ENCODE peak calls at places on chromosomes 7 and 10, in five cellular contexts. One of them, this sample, is unnamed.

GRCh38 chr7:1103789-1104513 is 16.0 kb downstream of the GPER1 start:
- DNase-seq in GM23248: no peak
- DNase-seq in MM.1S: no peak
- DNase-seq in neural progenitor cell: no peak
- DNase-seq in PC-3: no peak
- DNase-seq in this sample: no peak

GRCh38 chr7:6438427-6438826 is 9.3 kb downstream of the DAGLB start:
- DNase-seq in GM23248: no peak
- DNase-seq in MM.1S: peak; percentile 85
- DNase-seq in neural progenitor cell: no peak
- DNase-seq in PC-3: no peak
- DNase-seq in this sample: no peak

GRCh38 chr10:4316166-4316810 is 509.7 kb upstream of the AKR1E2 start:
- DNase-seq in GM23248: peak; percentile 97
- DNase-seq in MM.1S: no peak
- DNase-seq in neural progenitor cell: no peak
- DNase-seq in PC-3: no peak
- DNase-seq in this sample: no peak

GRCh38 chr10:102434251-102434913 is 2.0 kb upstream of the CUEDC2 start:
- DNase-seq in GM23248: peak; percentile 80
- DNase-seq in MM.1S: no peak
- DNase-seq in neural progenitor cell: no peak
- DNase-seq in PC-3: no peak
- DNase-seq in this sample: no peak

GRCh38 chr7:33642312-33642711 is 263.0 kb upstream of the BMPER start:
- DNase-seq in GM23248: no peak
- DNase-seq in MM.1S: no peak
- DNase-seq in neural progenitor cell: no peak
- DNase-seq in PC-3: no peak
- DNase-seq in this sample: no peak

GRCh38 chr7:38934536-38934935 is 25.5 kb upstream of the VPS41 start:
- DNase-seq in GM23248: no peak
- DNase-seq in MM.1S: no peak
- DNase-seq in neural progenitor cell: peak; percentile 48
- DNase-seq in PC-3: peak; percentile 44
- DNase-seq in this sample: no peak

GRCh38 chr10:91924212-91925021 is 847 bp downstream of the BTAF1 start:
- DNase-seq in GM23248: peak; percentile 59
- DNase-seq in MM.1S: peak; percentile 12
- DNase-seq in neural progenitor cell: no peak
- DNase-seq in PC-3: no peak
- DNase-seq in this sample: peak; percentile 62

GRCh38 chr7:28539289-28539981 is 127.1 kb downstream of the CREB5 start:
- DNase-seq in GM23248: no peak
- DNase-seq in MM.1S: no peak
- DNase-seq in neural progenitor cell: no peak
- DNase-seq in PC-3: no peak
- DNase-seq in this sample: no peak

GRCh38 chr7:2260820-2261219 is 18.8 kb downstream of the NUDT1 start:
- DNase-seq in GM23248: no peak
- DNase-seq in MM.1S: no peak
- DNase-seq in neural progenitor cell: no peak
- DNase-seq in PC-3: peak; percentile 98
- DNase-seq in this sample: no peak

GRCh38 chr10:131779661-131780394 is 121.0 kb upstream of the PPP2R2D start:
- DNase-seq in GM23248: no peak
- DNase-seq in MM.1S: no peak
- DNase-seq in neural progenitor cell: no peak
- DNase-seq in PC-3: no peak
- DNase-seq in this sample: no peak

GRCh38 chr10:133261726-133262325 is 14.8 kb downstream of the ADAM8 start:
- DNase-seq in GM23248: peak; percentile 80
- DNase-seq in MM.1S: peak; percentile 72
- DNase-seq in neural progenitor cell: peak; percentile 86
- DNase-seq in PC-3: peak; percentile 61
- DNase-seq in this sample: peak; percentile 73

GRCh38 chr7:17234398-17235021 is 63.9 kb upstream of the AHR start:
- DNase-seq in GM23248: peak; percentile 98
- DNase-seq in MM.1S: peak; percentile 63
- DNase-seq in neural progenitor cell: no peak
- DNase-seq in PC-3: peak; percentile 98
- DNase-seq in this sample: peak; percentile 2

GRCh38 chr7:29807179-29807841 is 1.0 kb downstream of the WIPF3 start:
- DNase-seq in GM23248: peak; percentile 41
- DNase-seq in MM.1S: no peak
- DNase-seq in neural progenitor cell: peak; percentile 63
- DNase-seq in PC-3: peak; percentile 42
- DNase-seq in this sample: peak; percentile 75

GRCh38 chr10:131177431-131178327 is 133.8 kb downstream of the TCERG1L start:
- DNase-seq in GM23248: no peak
- DNase-seq in MM.1S: no peak
- DNase-seq in neural progenitor cell: no peak
- DNase-seq in PC-3: no peak
- DNase-seq in this sample: no peak

GRCh38 chr10:129031233-129032150 is 435.5 kb upstream of the MGMT start:
- DNase-seq in GM23248: peak; percentile 67
- DNase-seq in MM.1S: peak; percentile 66
- DNase-seq in neural progenitor cell: peak; percentile 83
- DNase-seq in PC-3: peak; percentile 39
- DNase-seq in this sample: peak; percentile 80

GRCh38 chr7:112869111-112869774 is 79.0 kb upstream of the TMEM168 start:
- DNase-seq in GM23248: peak; percentile 53
- DNase-seq in MM.1S: peak; percentile 80
- DNase-seq in neural progenitor cell: peak; percentile 53
- DNase-seq in PC-3: peak; percentile 74
- DNase-seq in this sample: peak; percentile 83

GRCh38 chr10:63769367-63769766 is 248.2 kb downstream of the REEP3 start:
- DNase-seq in GM23248: no peak
- DNase-seq in MM.1S: peak; percentile 27
- DNase-seq in neural progenitor cell: no peak
- DNase-seq in PC-3: no peak
- DNase-seq in this sample: no peak

DNA sequence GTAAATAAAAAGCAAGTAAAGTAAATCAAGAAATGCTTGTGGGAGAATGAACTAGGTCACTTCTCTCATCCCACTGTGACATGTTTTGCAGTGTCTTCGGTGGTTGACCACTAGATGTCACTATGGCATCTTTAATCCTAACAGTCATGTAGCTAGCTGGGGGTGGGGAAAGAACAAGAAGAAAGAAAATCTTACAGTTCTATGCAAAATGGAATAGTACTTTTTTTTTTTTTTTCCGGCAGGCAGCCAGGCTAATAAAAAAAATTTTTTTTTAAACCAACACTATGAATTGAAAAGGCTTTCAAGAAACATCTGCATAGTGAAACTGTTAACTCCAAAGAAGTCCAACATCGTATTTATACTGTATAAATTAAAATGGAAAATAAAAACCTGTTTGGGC is 38.3 kb downstream of the CDK1 start:
- DNase-seq in GM23248: peak; percentile 93
- DNase-seq in MM.1S: peak; percentile 81
- DNase-seq in neural progenitor cell: peak; percentile 81
- DNase-seq in PC-3: peak; percentile 97
- DNase-seq in this sample: peak; percentile 89
- TF ChIP-seq EZH2phosphoT487 in GM23248: no peak
- TF ChIP-seq EZH2phosphoT487 in MM.1S: no peak
- TF ChIP-seq EZH2phosphoT487 in neural progenitor cell: no peak
- TF ChIP-seq EZH2phosphoT487 in PC-3: no peak
- TF ChIP-seq EZH2phosphoT487 in this sample: no peak

GRCh38 chr7:55210176-55210575 is 155.0 kb upstream of the LANCL2 start:
- DNase-seq in GM23248: no peak
- DNase-seq in MM.1S: no peak
- DNase-seq in neural progenitor cell: no peak
- DNase-seq in PC-3: no peak
- DNase-seq in this sample: no peak

GRCh38 chr7:55210716-55211115 is 154.4 kb upstream of the LANCL2 start:
- DNase-seq in GM23248: no peak
- DNase-seq in MM.1S: no peak
- DNase-seq in neural progenitor cell: no peak
- DNase-seq in PC-3: no peak
- DNase-seq in this sample: no peak

GRCh38 chr7:55212176-55212575 is 153.0 kb upstream of the LANCL2 start:
- DNase-seq in GM23248: no peak
- DNase-seq in MM.1S: no peak
- DNase-seq in neural progenitor cell: no peak
- DNase-seq in PC-3: no peak
- DNase-seq in this sample: no peak

GRCh38 chr7:55212838-55213237 is 152.3 kb upstream of the LANCL2 start:
- DNase-seq in GM23248: peak; percentile 23
- DNase-seq in MM.1S: no peak
- DNase-seq in neural progenitor cell: no peak
- DNase-seq in PC-3: no peak
- DNase-seq in this sample: no peak

DNA sequence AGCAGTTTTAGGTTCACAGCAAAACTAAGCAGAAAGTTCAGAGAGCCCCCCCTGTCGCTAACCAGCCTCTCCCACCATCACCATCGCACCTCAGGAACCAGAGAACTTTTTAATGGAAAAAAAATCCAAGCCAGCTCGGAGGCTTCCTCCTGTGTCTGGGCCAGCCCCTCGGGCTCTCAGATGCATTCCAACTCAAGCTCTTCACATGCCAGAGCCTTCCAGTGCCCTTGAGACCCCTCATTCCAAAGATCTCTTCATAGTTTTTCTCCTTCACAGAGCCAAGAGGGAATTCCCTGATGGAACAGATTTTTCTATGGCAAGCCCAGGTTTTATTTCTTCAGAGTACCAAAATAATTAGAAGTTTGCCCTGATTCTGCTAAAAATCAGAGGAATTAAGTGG is 153.4 kb upstream of the LANCL2 start:
- DNase-seq in GM23248: no peak
- DNase-seq in MM.1S: no peak
- DNase-seq in neural progenitor cell: peak; percentile 24
- DNase-seq in PC-3: no peak
- DNase-seq in this sample: peak; percentile 22
- H3F3A ChIP-seq in GM23248: peaks cover 20% of the 10 kb centered on the region
- H3F3A ChIP-seq in MM.1S: no peaks in the 10 kb centered on the region
- H3F3A ChIP-seq in neural progenitor cell: no peaks in the 10 kb centered on the region
- H3F3A ChIP-seq in PC-3: no peaks in the 10 kb centered on the region
- H3F3A ChIP-seq in this sample: no peaks in the 10 kb centered on the region

DNA sequence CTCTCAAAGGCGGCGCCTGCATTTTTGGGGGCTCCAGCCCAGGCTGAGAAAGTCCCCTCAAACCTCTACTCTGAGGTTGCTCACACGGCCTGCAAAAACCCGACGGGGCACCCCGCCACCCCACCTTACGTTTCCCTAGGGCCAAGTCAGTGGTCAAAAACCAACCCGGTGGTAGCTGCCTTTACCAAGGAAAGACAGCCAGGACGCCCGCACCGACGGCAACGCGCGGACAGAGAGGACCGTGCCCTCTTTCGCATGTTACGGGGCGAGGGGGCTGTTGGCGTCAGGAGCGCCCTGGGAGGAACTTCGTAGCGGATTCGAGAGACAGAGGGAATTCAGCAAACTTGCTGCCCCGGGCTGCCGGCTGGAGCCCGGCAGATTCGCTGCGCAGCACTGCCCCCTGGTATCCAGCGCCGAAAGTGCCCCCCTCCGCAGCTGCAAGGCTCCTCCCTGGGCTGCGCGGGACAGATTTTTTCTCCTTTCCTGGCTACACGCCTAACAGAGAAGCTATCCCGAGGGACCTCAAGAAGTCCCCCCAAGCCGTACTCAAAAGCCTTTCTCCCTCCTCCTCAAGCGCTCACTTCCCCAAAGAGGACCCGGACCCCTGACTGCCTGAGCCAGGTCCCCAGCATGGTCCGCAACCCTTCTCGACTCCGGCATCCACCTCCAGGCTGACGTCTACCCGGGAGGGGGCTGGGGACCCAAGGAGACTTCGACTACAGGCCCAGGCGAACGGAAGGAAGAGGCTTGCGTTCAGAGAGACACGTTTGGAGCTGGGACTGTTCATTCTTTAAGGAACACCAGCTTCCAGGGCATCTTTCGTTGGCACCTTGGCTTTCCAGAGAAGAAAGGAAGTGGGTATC is 27.7 kb upstream of the VAX1 start:
- DNase-seq in GM23248: peak; percentile 77
- DNase-seq in MM.1S: no peak
- DNase-seq in neural progenitor cell: peak; percentile 92
- DNase-seq in PC-3: peak; percentile 63
- DNase-seq in this sample: peak; percentile 90
- TF ChIP-seq EZH2 in GM23248: no peak
- TF ChIP-seq EZH2 in MM.1S: no peak
- TF ChIP-seq EZH2 in neural progenitor cell: peak; percentile 96
- TF ChIP-seq EZH2 in PC-3: no peak
- TF ChIP-seq EZH2 in this sample: peak; percentile 67

GRCh38 chr7:42096681-42097637 is 140.1 kb downstream of the GLI3 start:
- DNase-seq in GM23248: peak; percentile 31
- DNase-seq in MM.1S: no peak
- DNase-seq in neural progenitor cell: no peak
- DNase-seq in PC-3: no peak
- DNase-seq in this sample: no peak
- TF ChIP-seq EZH2phosphoT487 in GM23248: no peak
- TF ChIP-seq EZH2phosphoT487 in MM.1S: no peak
- TF ChIP-seq EZH2phosphoT487 in neural progenitor cell: no peak
- TF ChIP-seq EZH2phosphoT487 in PC-3: no peak
- TF ChIP-seq EZH2phosphoT487 in this sample: no peak

GRCh38 chr7:73832806-73833205 is 2.0 kb downstream of the CLDN4 start:
- DNase-seq in GM23248: no peak
- DNase-seq in MM.1S: no peak
- DNase-seq in neural progenitor cell: no peak
- DNase-seq in PC-3: peak; percentile 15
- DNase-seq in this sample: no peak
- H3F3A ChIP-seq in GM23248: no peaks in the 10 kb centered on the region
- H3F3A ChIP-seq in MM.1S: no peaks in the 10 kb centered on the region
- H3F3A ChIP-seq in neural progenitor cell: peaks cover 20% of the 10 kb centered on the region
- H3F3A ChIP-seq in PC-3: no peaks in the 10 kb centered on the region
- H3F3A ChIP-seq in this sample: peaks cover 3% of the 10 kb centered on the region

DNA sequence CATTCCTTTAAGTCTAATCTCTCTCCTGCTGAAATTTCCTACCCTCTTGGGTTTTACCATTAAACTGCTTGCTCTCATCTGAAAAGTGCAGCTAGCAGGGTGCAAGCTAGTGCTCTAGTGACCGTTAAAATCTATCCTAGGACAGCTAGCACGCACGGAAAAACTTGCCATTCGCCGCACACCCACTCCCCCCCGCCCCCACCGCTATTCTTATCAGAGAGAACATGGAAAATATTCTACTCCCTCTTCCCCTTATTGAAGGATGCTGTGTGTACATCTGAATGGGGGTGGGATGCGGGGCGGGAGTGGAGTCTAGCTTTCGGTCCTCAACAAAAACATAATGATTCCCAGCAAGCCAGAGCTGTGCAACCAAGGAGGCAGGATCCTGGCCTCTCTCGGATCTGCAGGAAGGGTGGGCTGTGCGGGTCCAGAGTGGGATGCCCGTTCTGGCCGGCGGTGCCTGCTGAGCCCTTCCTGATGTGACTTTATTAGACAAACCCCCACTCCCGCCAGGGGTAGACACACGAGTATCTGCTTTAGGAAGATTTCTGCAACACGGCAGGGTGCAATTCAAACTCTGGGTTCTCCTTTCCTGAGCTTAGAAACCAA is 1.1 kb upstream of the ADRA2A start:
- DNase-seq in GM23248: no peak
- DNase-seq in MM.1S: no peak
- DNase-seq in neural progenitor cell: no peak
- DNase-seq in PC-3: no peak
- DNase-seq in this sample: no peak
- TF ChIP-seq EZH2 in GM23248: no peak
- TF ChIP-seq EZH2 in MM.1S: no peak
- TF ChIP-seq EZH2 in neural progenitor cell: no peak
- TF ChIP-seq EZH2 in PC-3: no peak
- TF ChIP-seq EZH2 in this sample: no peak

This sample was measured in GM23338.